ENCODE peak calls at places on chromosome 17, in four cellular contexts. T is psoas muscle; Q is H1; R is CD8-positive, alpha-beta T cell. P is an unnamed sample.

GRCh38 chr17:50514388-50514787 is 6.1 kb downstream of the MYCBPAP start:
- DNase-seq in T (no peak), Q (no peak), R (no peak), P (no peak)

GRCh38 chr17:45382226-45382625 is 50.4 kb downstream of the ARHGAP27 start:
- DNase-seq in T (no peak), Q (no peak), R (no peak), P (no peak)

GRCh38 chr17:61384384-61385090 is 15.1 kb upstream of the TBX2 start:
- DNase-seq in T (no peak), Q (no peak), R (no peak), P (no peak)

GRCh38 chr17:5516060-5516792 is 29.9 kb downstream of the MIS12 start:
- DNase-seq in T (no peak), Q (no peak), R (no peak), P (no peak)

GRCh38 chr17:48545022-48545376 is at the start of gene HOXB2:
- DNase-seq in T (no peak), Q (no peak), R (no peak), P (no peak)

GRCh38 chr17:49775546-49776260 is 11.8 kb upstream of the FAM117A start:
- DNase-seq in T (no peak), Q (no peak), R (no peak), P (no peak)

GRCh38 chr17:7929158-7930029 is at the start of gene KCNAB3:
- DNase-seq in T (no peak), Q (peak; percentile 83), R (peak; percentile 49), P (no peak)

GRCh38 chr17:43898446-43898845 is 8.9 kb downstream of the MPP2 start:
- DNase-seq in T (no peak), Q (no peak), R (no peak), P (no peak)

GRCh38 chr17:41800601-41801373 is 11.0 kb downstream of the P3H4 start:
- DNase-seq in T (no peak), Q (peak; percentile 87), R (no peak), P (peak; percentile 47)

GRCh38 chr17:64783556-64784352 is 121.6 kb upstream of the SMURF2 start:
- DNase-seq in T (no peak), Q (no peak), R (no peak), P (no peak)
- TF ChIP-seq CTCF in T (no peak), Q (no peak), R (no peak), P (no peak)

GRCh38 chr17:39461911-39462641 is 790 bp downstream of the CDK12 start:
- DNase-seq in T (peak; percentile 16), Q (peak; percentile 54), R (no peak), P (no peak)
- TF ChIP-seq CTCF in T (no peak), Q (no peak), R (no peak), P (no peak)

DNA sequence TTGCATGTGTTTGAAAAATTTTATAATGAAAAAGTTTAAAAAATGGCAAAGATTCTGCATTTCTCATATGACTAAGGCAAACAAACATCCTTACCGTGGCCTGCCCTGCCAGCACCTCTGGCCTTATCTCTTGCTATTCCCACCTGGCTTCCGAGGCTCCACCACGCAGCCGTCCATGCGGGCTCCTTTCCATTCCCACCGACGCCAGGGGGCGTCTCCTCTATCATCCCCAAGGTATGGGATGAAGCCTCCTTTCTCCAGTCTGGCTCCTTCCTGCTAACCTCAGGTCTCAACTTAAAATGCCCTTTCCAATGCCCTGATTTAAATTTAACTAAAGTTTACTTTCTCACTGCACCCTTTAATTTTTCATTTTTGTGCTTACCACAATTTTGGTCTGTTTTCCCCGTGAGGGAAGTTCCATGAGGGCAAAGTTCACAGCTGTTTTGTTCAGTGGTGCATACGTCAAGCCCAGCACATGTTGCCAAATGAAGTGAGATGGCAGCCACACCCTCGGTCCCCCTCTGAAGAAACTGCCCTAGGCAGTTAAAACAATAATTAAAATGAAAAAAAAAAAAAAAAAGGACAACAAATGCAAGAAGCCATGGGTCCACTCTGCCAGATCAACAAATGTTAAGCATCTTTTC is 13.3 kb upstream of the SDK2 start:
- DNase-seq in T (no peak), Q (peak; percentile 89), R (peak; percentile 35), P (peak; percentile 43)
- TF ChIP-seq CTCF in T (peak; percentile 28), Q (peak; percentile 89), R (no peak), P (peak; percentile 72)

DNA sequence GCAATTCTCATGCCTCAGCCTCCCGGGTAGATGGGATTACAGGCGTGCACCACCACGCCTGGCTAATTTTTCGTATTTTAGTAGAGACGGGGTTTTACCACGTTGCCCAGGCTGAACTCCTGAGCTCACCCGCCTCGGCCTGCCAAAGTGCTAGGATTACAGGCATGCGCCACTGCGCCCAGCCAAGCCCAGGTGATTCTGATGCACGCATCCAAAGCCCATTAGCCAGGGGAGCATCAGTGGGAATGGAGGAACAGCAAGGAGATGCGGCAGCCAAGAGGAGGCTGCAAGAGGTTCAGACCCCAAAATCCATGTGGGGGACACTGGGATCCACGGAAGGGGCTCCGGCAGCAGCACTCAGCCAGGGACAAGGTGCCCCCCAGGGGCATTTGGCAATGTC is 12.1 kb downstream of the ATP2A3 start:
- DNase-seq in T (no peak), Q (no peak), R (no peak), P (no peak)
- TF ChIP-seq CTCF in T (no peak), Q (no peak), R (no peak), P (no peak)

GRCh38 chr17:36977066-36977465 is 28.3 kb downstream of the AATF start:
- DNase-seq in T (no peak), Q (no peak), R (no peak), P (no peak)
- TF ChIP-seq CTCF in T (no peak), Q (no peak), R (no peak), P (no peak)

GRCh38 chr17:57121308-57122042 is 36.4 kb downstream of the AKAP1 start:
- DNase-seq in T (no peak), Q (no peak), R (no peak), P (peak; percentile 35)
- TF ChIP-seq CTCF in T (peak; percentile 44), Q (peak; percentile 59), R (no peak), P (peak; percentile 67)

GRCh38 chr17:65423346-65424140 is 137.9 kb downstream of the AXIN2 start:
- DNase-seq in T (no peak), Q (no peak), R (no peak), P (no peak)

GRCh38 chr17:65417406-65418221 is 143.8 kb downstream of the AXIN2 start:
- DNase-seq in T (no peak), Q (no peak), R (no peak), P (no peak)

GRCh38 chr17:65415991-65416390 is 145.5 kb downstream of the AXIN2 start:
- DNase-seq in T (no peak), Q (no peak), R (no peak), P (no peak)

GRCh38 chr17:65413390-65413789 is 148.1 kb downstream of the AXIN2 start:
- DNase-seq in T (no peak), Q (no peak), R (no peak), P (no peak)

GRCh38 chr17:65418622-65419021 is 142.8 kb downstream of the AXIN2 start:
- DNase-seq in T (no peak), Q (no peak), R (no peak), P (no peak)
- TF ChIP-seq CTCF in T (peak; percentile 34), Q (no peak), R (no peak), P (no peak)

GRCh38 chr17:59611503-59611902 is 8.2 kb upstream of the CLTC start:
- DNase-seq in T (no peak), Q (no peak), R (no peak), P (no peak)

GRCh38 chr17:59607061-59607460 is 12.6 kb upstream of the CLTC start:
- DNase-seq in T (no peak), Q (no peak), R (no peak), P (no peak)

DNA sequence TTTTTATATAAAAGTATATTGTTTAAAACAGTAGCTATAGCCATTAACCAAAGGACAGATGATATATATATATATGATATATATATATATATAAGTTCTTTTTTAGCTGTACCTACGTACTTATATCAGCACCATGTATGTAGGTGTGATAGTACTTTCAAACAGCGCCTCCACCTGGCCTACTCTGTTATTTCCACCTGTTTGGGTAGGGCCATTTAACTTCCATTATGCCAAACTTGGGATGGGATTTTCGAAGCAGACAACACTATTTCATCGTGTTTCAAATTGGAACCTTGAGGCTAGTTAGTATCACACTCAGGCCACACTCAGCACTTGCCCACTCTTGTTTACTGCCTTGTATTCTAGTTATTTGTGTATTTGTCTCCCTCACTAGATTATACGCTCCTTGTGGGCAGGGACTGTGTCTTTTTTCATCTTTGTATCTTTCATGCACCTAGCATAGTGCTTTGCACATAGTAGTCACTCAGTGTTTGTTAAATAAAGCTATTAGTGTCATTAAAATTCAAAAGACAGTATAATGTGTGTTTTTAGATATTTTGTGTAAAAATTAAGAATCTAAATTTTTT is 11.8 kb upstream of the CLTC start:
- DNase-seq in T (no peak), Q (peak; percentile 75), R (peak; percentile 26), P (no peak)
- TF ChIP-seq CTCF in T (no peak), Q (peak; percentile 51), R (peak; percentile 47), P (peak; percentile 29)